ENCODE peak calls at places on chromosomes 2 and 18, in six cellular contexts. F, Y, G, U, Q and M are unnamed samples.
A peak's percentile ranks its signal among the peaks of the same experiment; 100 is the strongest.

GRCh38 chr2:203446071-203446481 is 89.0 kb downstream of the RAPH1 start:
- DNase-seq in Y (no peak), G (no peak), Q (no peak), U (peak; percentile 72), F (no peak), M (peak; percentile 85)

GRCh38 chr18:10162340-10162739 is 248.5 kb downstream of the VAPA start:
- DNase-seq in F (no peak), Y (no peak), Q (no peak), U (no peak), G (no peak), M (no peak)

GRCh38 chr2:97963079-97963406 is 32.7 kb downstream of the TMEM131 start:
- DNase-seq in U (no peak), F (no peak), G (no peak), Y (no peak), Q (no peak), M (no peak)

GRCh38 chr18:42641996-42642395 is 473.5 kb downstream of the RIT2 start:
- DNase-seq in F (no peak), Y (no peak), G (no peak), Q (no peak), U (no peak), M (no peak)

GRCh38 chr2:1940660-1941059 is 196.3 kb upstream of the PXDN start:
- DNase-seq in Y (no peak), F (no peak), G (no peak), U (no peak), Q (no peak), M (no peak)

GRCh38 chr18:45589559-45590041 is 25.7 kb upstream of the SLC14A2 start:
- DNase-seq in F (no peak), Y (no peak), Q (no peak), U (peak; percentile 75), G (peak; percentile 91), M (peak; percentile 78)

GRCh38 chr18:55513199-55513598 is 74.8 kb downstream of the TCF4 start:
- DNase-seq in U (peak; percentile 45), G (no peak), Q (no peak), F (no peak), Y (no peak), M (peak; percentile 29)

GRCh38 chr2:133586978-133587377 is 18.7 kb upstream of the NCKAP5 start:
- DNase-seq in F (no peak), G (peak; percentile 62), Q (no peak), U (peak; percentile 0), Y (no peak), M (no peak)

GRCh38 chr2:235171511-235172130 is 219.8 kb downstream of the SH3BP4 start:
- DNase-seq in G (peak; percentile 82), Y (no peak), Q (no peak), U (peak; percentile 59), F (no peak), M (peak; percentile 65)

GRCh38 chr2:131092409-131093065 is 723 bp downstream of the FAM168B start:
- DNase-seq in G (no peak), Y (no peak), F (no peak), Q (no peak), U (no peak), M (no peak)

GRCh38 chr18:24983566-24983965 is 368.4 kb downstream of the ZNF521 start:
- DNase-seq in U (no peak), G (no peak), Y (no peak), Q (no peak), F (no peak), M (no peak)

GRCh38 chr18:48831113-48831759 is 119.5 kb downstream of the SMAD7 start:
- DNase-seq in U (no peak), G (no peak), Y (no peak), Q (no peak), F (no peak), M (no peak)

GRCh38 chr2:185475868-185476267 is 262.7 kb upstream of the FSIP2 start:
- DNase-seq in U (no peak), G (no peak), Q (peak; percentile 44), Y (no peak), F (no peak), M (no peak)

GRCh38 chr2:218152777-218153176 is 14.0 kb downstream of the CXCR1 start:
- DNase-seq in F (no peak), Q (no peak), G (no peak), Y (no peak), U (peak; percentile 97), M (no peak)

GRCh38 chr2:172931923-172932520 is 143.6 kb upstream of the MAP3K20 start:
- DNase-seq in F (peak; percentile 58), Y (peak; percentile 31), G (peak; percentile 30), U (peak; percentile 72), Q (peak; percentile 67), M (peak; percentile 46)

GRCh38 chr2:67854798-67855197 is 208.0 kb downstream of the C1D start:
- DNase-seq in G (no peak), F (no peak), Q (no peak), U (no peak), Y (no peak), M (no peak)

GRCh38 chr2:46486441-46486840 is 7.1 kb downstream of the TMEM247 start:
- DNase-seq in Y (no peak), U (no peak), F (no peak), Q (no peak), G (no peak), M (no peak)

GRCh38 chr2:174663572-174663971 is 66.0 kb upstream of the WIPF1 start:
- DNase-seq in U (no peak), G (peak; percentile 91), Y (no peak), Q (no peak), F (no peak), M (no peak)

GRCh38 chr2:164479460-164479859 is 141.8 kb downstream of the GRB14 start:
- DNase-seq in Q (peak; percentile 27), U (peak; percentile 42), Y (no peak), G (peak; percentile 18), F (no peak), M (peak; percentile 40)

GRCh38 chr2:119435148-119435952 is 3.7 kb downstream of the TMEM37 start:
- DNase-seq in F (no peak), U (no peak), Q (no peak), Y (no peak), G (no peak), M (no peak)

GRCh38 chr18:25230658-25231326 is 121.2 kb downstream of the ZNF521 start:
- DNase-seq in U (peak; percentile 5), G (peak; percentile 89), F (no peak), Y (no peak), Q (no peak), M (peak; percentile 71)

GRCh38 chr2:145807978-145808377 is 1288.1 kb upstream of the ZEB2 start:
- DNase-seq in Y (no peak), F (no peak), G (peak; percentile 11), U (no peak), Q (no peak), M (no peak)

GRCh38 chr2:96537066-96537733 is 648 bp downstream of the ARID5A start:
- DNase-seq in G (peak; percentile 43), F (peak; percentile 82), Y (peak; percentile 69), U (peak; percentile 41), Q (peak; percentile 14), M (peak; percentile 32)

GRCh38 chr2:231709636-231709980 is 1.3 kb downstream of the PTMA start:
- DNase-seq in U (peak; percentile 31), Q (no peak), Y (peak; percentile 25), G (peak; percentile 30), F (peak; percentile 57), M (peak; percentile 27)

GRCh38 chr2:16330571-16331351 is 334.9 kb downstream of the CYRIA start:
- DNase-seq in Y (no peak), U (no peak), Q (no peak), F (no peak), G (no peak), M (no peak)

GRCh38 chr2:16321256-16321655 is 344.4 kb downstream of the CYRIA start:
- DNase-seq in U (no peak), Q (no peak), Y (no peak), F (no peak), G (no peak), M (no peak)

GRCh38 chr18:59799383-59800015 is 100.3 kb upstream of the PMAIP1 start:
- DNase-seq in G (peak; percentile 68), F (no peak), Q (no peak), Y (no peak), U (no peak), M (peak; percentile 46)

GRCh38 chr2:30235859-30236535 is 4.7 kb downstream of the LBH start:
- DNase-seq in Q (no peak), U (no peak), F (no peak), G (no peak), Y (no peak), M (no peak)

GRCh38 chr18:79315589-79315988 is 80.1 kb upstream of the NFATC1 start:
- DNase-seq in Q (no peak), U (no peak), G (no peak), Y (no peak), F (no peak), M (no peak)

GRCh38 chr2:97698530-97698929 is 14.8 kb upstream of the ZAP70 start:
- DNase-seq in Y (no peak), F (no peak), G (no peak), U (no peak), Q (no peak), M (no peak)

GRCh38 chr18:23401400-23402347 is 51.4 kb upstream of the RIOK3 start:
- DNase-seq in Y (no peak), F (no peak), G (peak; percentile 28), Q (no peak), U (peak; percentile 26), M (peak; percentile 94)

GRCh38 chr2:16665746-16666452 is at the start of gene CYRIA:
- DNase-seq in Q (peak; percentile 35), U (peak; percentile 49), G (peak; percentile 80), F (peak; percentile 52), Y (peak; percentile 16), M (no peak)

GRCh38 chr2:9074930-9075329 is 71.4 kb upstream of the MBOAT2 start:
- DNase-seq in F (no peak), G (no peak), U (no peak), Q (peak; percentile 10), Y (no peak), M (no peak)

GRCh38 chr2:44902178-44902577 is 39.3 kb upstream of the SIX3 start:
- DNase-seq in U (no peak), Q (no peak), Y (no peak), F (no peak), G (no peak), M (no peak)

GRCh38 chr18:48776641-48777025 is 174.1 kb downstream of the SMAD7 start:
- DNase-seq in F (no peak), Q (no peak), G (no peak), U (no peak), Y (no peak), M (no peak)

GRCh38 chr2:74008761-74009395 is 24.2 kb downstream of the TET3 start:
- DNase-seq in G (no peak), F (no peak), Q (no peak), Y (no peak), U (no peak), M (no peak)

GRCh38 chr2:126368778-126369177 is 287.2 kb upstream of the GYPC start:
- DNase-seq in U (no peak), Y (no peak), G (no peak), Q (no peak), F (no peak), M (no peak)

GRCh38 chr2:36545871-36546416 is 52.0 kb downstream of the FEZ2 start:
- DNase-seq in U (no peak), F (no peak), Y (no peak), G (no peak), Q (no peak), M (no peak)

GRCh38 chr2:14567561-14567960 is 65.0 kb upstream of the LRATD1 start:
- DNase-seq in U (no peak), Y (no peak), F (no peak), Q (no peak), G (no peak), M (no peak)